ENCODE peak calls at places on chromosome 21, in five cellular contexts. P, U, W, R and A are unnamed samples.

GRCh38 chr21:19648376-19648775 is 1244.8 kb upstream of the TMPRSS15 start:
- DNase-seq in U (no peak), W (no peak), R (no peak), P (no peak), A (no peak)

GRCh38 chr21:29302340-29302991 is 3.7 kb downstream of the BACH1 start:
- DNase-seq in P (peak; percentile 23), U (peak; percentile 30), W (peak; percentile 25), R (no peak), A (no peak)

GRCh38 chr21:40143822-40144525 is 276.7 kb downstream of the PCP4 start:
- DNase-seq in W (peak; percentile 37), U (peak; percentile 83), R (peak; percentile 28), P (peak; percentile 12), A (peak; percentile 50)

GRCh38 chr21:14736162-14736561 is 190.0 kb upstream of the SAMSN1 start:
- DNase-seq in P (no peak), R (no peak), W (no peak), U (no peak), A (peak; percentile 55)

GRCh38 chr21:38912355-38912619 is 106.6 kb downstream of the ETS2 start:
- DNase-seq in W (no peak), P (peak; percentile 71), U (no peak), R (no peak), A (no peak)

GRCh38 chr21:26972131-26972707 is 5.3 kb upstream of the ADAMTS5 start:
- DNase-seq in W (no peak), P (no peak), R (no peak), U (no peak), A (no peak)

GRCh38 chr21:16563111-16563510 is 833.3 kb downstream of the USP25 start:
- DNase-seq in R (no peak), P (no peak), U (no peak), W (no peak), A (no peak)

GRCh38 chr21:16116067-16116466 is 386.3 kb downstream of the USP25 start:
- DNase-seq in P (no peak), R (no peak), U (no peak), W (no peak), A (no peak)

DNA sequence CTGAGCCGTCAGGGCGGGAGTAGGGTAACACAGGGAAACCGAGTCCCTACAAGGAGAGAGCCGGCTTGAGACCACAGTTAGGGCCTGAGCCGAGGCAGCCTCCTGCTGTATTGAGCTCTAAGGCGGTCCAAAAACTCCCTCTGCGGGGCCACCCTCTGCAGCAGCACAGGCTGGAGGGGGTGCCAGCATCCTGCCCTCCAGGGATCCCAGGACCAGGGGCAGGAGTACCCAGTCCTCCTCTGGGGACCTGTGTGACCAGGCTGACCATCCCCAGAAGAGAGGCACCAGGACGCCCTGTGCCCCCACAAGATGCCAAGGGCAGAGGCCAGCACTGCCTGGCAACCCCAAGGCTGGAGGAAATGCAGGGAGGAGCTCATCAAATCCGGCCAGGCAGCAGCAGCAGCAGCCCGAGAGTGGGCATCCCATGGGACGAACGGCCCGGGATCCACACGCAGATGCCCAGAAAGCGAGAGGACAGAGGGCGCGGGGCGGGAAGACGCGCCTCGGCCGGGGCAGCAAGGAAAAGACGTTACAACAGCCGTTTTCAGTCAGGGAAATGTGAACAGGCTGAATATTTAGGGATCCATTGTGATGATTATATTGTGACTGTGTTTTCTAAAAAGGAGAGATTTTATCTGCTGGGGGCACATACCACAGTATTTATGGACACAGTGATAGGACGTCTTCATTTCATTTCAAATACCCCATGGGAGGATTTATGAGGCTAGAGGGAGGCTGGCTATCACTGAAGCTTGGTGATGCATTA is 57.1 kb upstream of the COL18A1 start:
- DNase-seq in R (no peak), P (no peak), W (no peak), U (no peak), A (no peak)
- TF ChIP-seq EZH2 in R (no peak), P (no peak), W (no peak), U (no peak), A (no peak)

GRCh38 chr21:43890042-43890441 is 25.0 kb downstream of the AGPAT3 start:
- DNase-seq in P (no peak), W (no peak), U (no peak), R (no peak), A (no peak)

GRCh38 chr21:43892334-43892733 is 27.3 kb downstream of the AGPAT3 start:
- DNase-seq in P (no peak), U (no peak), R (no peak), W (no peak), A (no peak)

GRCh38 chr21:43892984-43893535 is 28.0 kb downstream of the AGPAT3 start:
- DNase-seq in R (no peak), W (no peak), U (no peak), P (no peak), A (no peak)

GRCh38 chr21:43893536-43894205 is 28.6 kb downstream of the AGPAT3 start:
- DNase-seq in W (no peak), U (no peak), P (peak; percentile 21), R (no peak), A (no peak)

DNA sequence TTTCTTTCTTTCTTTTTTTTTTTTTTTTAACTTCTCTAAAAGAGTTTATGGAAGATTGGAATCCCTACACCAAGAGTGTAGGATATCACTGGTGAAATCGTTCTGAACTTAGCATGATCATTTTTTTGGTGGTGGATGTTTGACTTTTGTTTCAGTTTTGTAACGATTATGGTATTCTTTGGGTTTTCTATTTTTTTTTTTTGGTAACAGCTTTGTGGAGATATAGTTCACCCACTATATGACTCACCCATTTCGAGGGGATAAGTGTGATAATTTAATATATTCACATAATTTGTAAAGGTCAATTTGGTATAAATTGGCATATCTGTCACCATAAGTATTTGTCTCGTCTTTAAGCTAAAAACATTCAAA is 29.2 kb downstream of the AGPAT3 start:
- DNase-seq in P (no peak), W (no peak), U (no peak), R (no peak), A (no peak)
- H3K4me2 ChIP-seq in P (no peak overlapping the region), W (peak overlapping the region; percentile 59), U (no peak overlapping the region), R (no peak overlapping the region), A (no peak overlapping the region)

GRCh38 chr21:42233067-42233981 is 14.4 kb downstream of the ABCG1 start:
- DNase-seq in R (no peak), U (peak; percentile 74), P (no peak), W (peak; percentile 79), A (peak; percentile 57)
- TF ChIP-seq CTCF in R (no peak), U (peak; percentile 29), P (no peak), W (no peak), A (peak; percentile 17)

GRCh38 chr21:45999581-46000181 is 18.1 kb downstream of the COL6A1 start:
- DNase-seq in R (no peak), P (no peak), W (no peak), U (no peak), A (no peak)
- TF ChIP-seq EZH2 in R (no peak), P (no peak), W (no peak), U (no peak), A (no peak)

GRCh38 chr21:36212513-36212780 is 55.8 kb downstream of the DOP1B start:
- DNase-seq in P (no peak), W (no peak), U (no peak), R (no peak), A (no peak)
- H3K4me2 ChIP-seq in P (peak overlapping the region; percentile 75), W (peak overlapping the region; percentile 66), U (no peak overlapping the region), R (no peak overlapping the region), A (no peak overlapping the region)

GRCh38 chr21:43355925-43356289 is 71.0 kb downstream of the SIK1 start:
- DNase-seq in U (peak; percentile 44), R (peak; percentile 29), P (no peak), W (no peak), A (no peak)
- TF ChIP-seq CTCF in U (no peak), R (no peak), P (no peak), W (no peak), A (no peak)